ENCODE peak calls at places on chromosomes 6 and 20, in five cellular contexts. B is NCI-H1048; S is choroid plexus epithelial cell; Y is astrocyte of the spinal cord; J is stimulated activated CD4-positive, alpha-beta T cell treated with anti-CD3 and anti-CD28 coated beads, TNF-alpha, amount 100 ng/mL, for 4 hours. Z is an unnamed sample.

GRCh38 chr6:136962661-136963060 is 40.6 kb downstream of the SLC35D3 start:
- DNase-seq in S (no peak), Y (no peak), B (no peak), J (no peak), Z (peak; percentile 58)

GRCh38 chr6:29919506-29919905 is 22.8 kb upstream of the HLA-A start:
- DNase-seq in J (no peak), Y (no peak), S (no peak), B (no peak), Z (no peak)

GRCh38 chr6:149140137-149140909 is 177.2 kb upstream of the TAB2 start:
- DNase-seq in B (no peak), S (peak; percentile 38), J (peak; percentile 14), Y (no peak), Z (no peak)

GRCh38 chr6:35495258-35496035 is 1.4 kb downstream of the TEAD3 start:
- DNase-seq in B (no peak), J (no peak), Y (no peak), S (no peak), Z (no peak)

GRCh38 chr6:64520050-64520449 is 884.4 kb downstream of the PHF3 start:
- DNase-seq in B (no peak), Y (peak; percentile 95), J (no peak), S (peak; percentile 98), Z (peak; percentile 2)

GRCh38 chr6:43737272-43738081 is 32.5 kb upstream of the VEGFA start:
- DNase-seq in S (peak; percentile 47), B (no peak), J (no peak), Y (no peak), Z (peak; percentile 28)

GRCh38 chr6:34154668-34155447 is 9.0 kb upstream of the GRM4 start:
- DNase-seq in J (peak; percentile 52), Y (peak; percentile 19), S (peak; percentile 50), B (peak; percentile 31), Z (peak; percentile 77)

GRCh38 chr20:58622671-58623578 is 28.2 kb upstream of the STX16 start:
- DNase-seq in B (no peak), Y (peak; percentile 84), S (peak; percentile 32), J (no peak), Z (no peak)

GRCh38 chr6:87897581-87898147 is 150.0 kb upstream of the SPACA1 start:
- DNase-seq in J (no peak), Y (no peak), S (peak; percentile 65), B (no peak), Z (peak; percentile 24)

GRCh38 chr6:139777202-139777970 is 402.9 kb upstream of the CITED2 start:
- DNase-seq in J (no peak), S (no peak), Y (no peak), B (no peak), Z (no peak)

GRCh38 chr6:55496201-55496600 is 82.8 kb downstream of the HMGCLL1 start:
- DNase-seq in Y (no peak), J (no peak), S (no peak), B (no peak), Z (no peak)

GRCh38 chr20:1392693-1393506 is at the start of gene FKBP1A:
- DNase-seq in J (peak; percentile 81), Y (peak; percentile 93), S (peak; percentile 89), B (peak; percentile 70), Z (peak; percentile 97)

Z was measured in A673.